ENCODE peak calls at places on chromosomes 3 and 15, in five cellular contexts. Z is WTC11, Q is A549, G is HepG2, H is K562. U is an unnamed sample.

GRCh38 chr3:197366301-197367044 is 68.1 kb upstream of the DLG1 start:
- DNase-seq in Z (no peak), Q (no peak), G (no peak), H (no peak), U (no peak)

GRCh38 chr3:50242778-50243551 is 7.0 kb downstream of the GNAI2 start:
- DNase-seq in Z (no peak), Q (no peak), G (no peak), H (no peak), U (no peak)

GRCh38 chr15:83694030-83694429 is 40.1 kb downstream of the ADAMTSL3 start:
- DNase-seq in Z (no peak), Q (peak; percentile 15), G (no peak), H (no peak), U (no peak)

GRCh38 chr15:59741274-59741906 is 52.3 kb upstream of the BNIP2 start:
- DNase-seq in Z (peak; percentile 33), Q (peak; percentile 40), G (peak; percentile 18), H (no peak), U (no peak)

GRCh38 chr3:32438596-32439344 is 47.1 kb downstream of the CMTM7 start:
- DNase-seq in Z (no peak), Q (no peak), G (no peak), H (no peak), U (peak; percentile 92)

GRCh38 chr3:71057526-71057894 is 526.0 kb downstream of the FOXP1 start:
- DNase-seq in Z (no peak), Q (no peak), G (no peak), H (no peak), U (no peak)

GRCh38 chr15:99177679-99178078 is 71.7 kb downstream of the TTC23 start:
- DNase-seq in Z (no peak), Q (no peak), G (no peak), H (no peak), U (no peak)

GRCh38 chr3:5226783-5227182 is 39.3 kb downstream of the EDEM1 start:
- DNase-seq in Z (no peak), Q (peak; percentile 29), G (peak; percentile 5), H (no peak), U (no peak)

GRCh38 chr3:48952510-48953118 is 34.0 kb downstream of the ARIH2 start:
- DNase-seq in Z (peak; percentile 78), Q (peak; percentile 19), G (peak; percentile 45), H (peak; percentile 31), U (no peak)

GRCh38 chr15:31964586-31965307 is 65.6 kb upstream of the CHRNA7 start:
- DNase-seq in Z (no peak), Q (no peak), G (no peak), H (no peak), U (no peak)

GRCh38 chr3:115663414-115663813 is 40.1 kb downstream of the GAP43 start:
- DNase-seq in Z (no peak), Q (no peak), G (no peak), H (no peak), U (no peak)

GRCh38 chr3:58575986-58576652 is 1.1 kb downstream of the FAM107A start:
- DNase-seq in Z (no peak), Q (no peak), G (no peak), H (no peak), U (no peak)

GRCh38 chr15:40511472-40512133 is 40.8 kb downstream of the CHST14 start:
- DNase-seq in Z (peak; percentile 84), Q (peak; percentile 18), G (peak; percentile 62), H (peak; percentile 93), U (no peak)

GRCh38 chr15:35067501-35068347 is 17.4 kb downstream of the NANOGP8 start:
- DNase-seq in Z (no peak), Q (no peak), G (no peak), H (no peak), U (no peak)

GRCh38 chr15:41891946-41892345 is 1.9 kb downstream of the SPTBN5 start:
- DNase-seq in Z (no peak), Q (no peak), G (no peak), H (no peak), U (no peak)

GRCh38 chr3:165491487-165491886 is 295.3 kb upstream of the SLITRK3 start:
- DNase-seq in Z (no peak), Q (no peak), G (no peak), H (no peak), U (no peak)

GRCh38 chr3:63934484-63934883 is 22.3 kb upstream of the SCAANT1 start:
- DNase-seq in Z (no peak), Q (no peak), G (no peak), H (no peak), U (no peak)

GRCh38 chr15:91807122-91807521 is 46.4 kb upstream of the SLCO3A1 start:
- DNase-seq in Z (no peak), Q (no peak), G (no peak), H (no peak), U (no peak)

DNA sequence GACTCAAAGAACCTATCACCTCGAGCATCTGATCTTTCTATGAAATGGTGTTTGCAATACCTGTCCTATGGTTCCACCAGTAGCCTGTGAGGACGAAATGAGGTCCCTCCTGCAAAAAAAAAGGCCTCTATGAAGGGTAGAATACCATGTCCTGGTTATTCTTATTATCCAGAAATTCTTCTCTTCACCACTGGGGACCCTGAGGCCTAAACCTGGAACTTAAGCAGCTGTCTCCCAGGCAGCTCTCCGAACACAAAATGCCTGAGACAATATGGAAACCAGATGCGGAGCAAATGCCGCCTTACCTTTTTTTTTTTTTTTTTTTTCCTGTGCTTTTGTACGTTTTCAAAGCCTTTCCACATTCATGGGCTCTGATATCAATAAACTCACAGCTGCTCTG is 62.1 kb upstream of the WNT5A start:
- DNase-seq in Z (no peak), Q (no peak), G (no peak), H (peak; percentile 6), U (no peak)
- TF ChIP-seq ESRRA in Z (no peak), Q (no peak), G (no peak), H (no peak), U (no peak)

GRCh38 chr3:15649831-15650230 is 48.3 kb downstream of the BTD start:
- DNase-seq in Z (no peak), Q (no peak), G (no peak), H (no peak), U (no peak)

GRCh38 chr3:15646924-15647511 is 45.5 kb downstream of the BTD start:
- DNase-seq in Z (no peak), Q (peak; percentile 94), G (no peak), H (no peak), U (no peak)

GRCh38 chr3:15645740-15646490 is 44.4 kb downstream of the BTD start:
- DNase-seq in Z (no peak), Q (peak; percentile 91), G (no peak), H (no peak), U (no peak)

GRCh38 chr3:15649341-15649740 is 47.8 kb downstream of the BTD start:
- DNase-seq in Z (no peak), Q (no peak), G (no peak), H (no peak), U (no peak)

GRCh38 chr3:15647629-15648167 is 46.2 kb downstream of the BTD start:
- DNase-seq in Z (no peak), Q (no peak), G (no peak), H (no peak), U (peak; percentile 94)
- TF ChIP-seq ESRRA in Z (no peak), Q (no peak), G (no peak), H (no peak), U (no peak)

DNA sequence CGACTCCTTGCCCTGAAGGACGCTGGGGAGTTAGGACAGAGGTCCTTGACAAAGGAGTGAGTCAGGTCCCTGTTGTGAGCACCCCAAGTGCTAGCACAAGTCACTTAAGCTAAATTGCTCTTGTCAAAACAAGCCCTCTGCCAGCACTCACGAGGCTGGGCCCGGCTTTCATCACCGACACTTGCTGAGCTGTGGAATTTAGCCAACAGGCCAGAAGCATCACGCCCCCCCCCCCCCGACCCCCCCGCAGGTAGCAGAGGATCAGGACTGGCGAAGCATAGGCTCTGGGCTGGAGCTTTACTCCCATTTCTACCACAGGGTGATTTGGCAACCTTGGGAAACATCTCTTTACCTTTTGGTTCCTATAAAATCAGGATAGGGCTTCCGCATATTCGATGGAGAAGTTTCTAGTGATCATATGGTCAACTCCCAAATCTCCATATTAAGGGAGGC is 75.3 kb downstream of the ADCY5 start:
- DNase-seq in Z (no peak), Q (no peak), G (no peak), H (peak; percentile 13), U (no peak)
- TF ChIP-seq ESRRA in Z (no peak), Q (no peak), G (no peak), H (no peak), U (no peak)

GRCh38 chr3:55486101-55486856 is 827 bp downstream of the WNT5A start:
- DNase-seq in Z (peak; percentile 63), Q (no peak), G (no peak), H (no peak), U (no peak)

GRCh38 chr3:55488398-55489055 is 1.4 kb upstream of the WNT5A start:
- DNase-seq in Z (peak; percentile 75), Q (peak; percentile 37), G (no peak), H (peak; percentile 27), U (peak; percentile 26)

GRCh38 chr3:55489804-55490132 is 2.7 kb upstream of the WNT5A start:
- DNase-seq in Z (peak; percentile 72), Q (no peak), G (no peak), H (no peak), U (no peak)

GRCh38 chr3:55486857-55487375 is at the start of gene WNT5A:
- DNase-seq in Z (peak; percentile 78), Q (peak; percentile 41), G (no peak), H (no peak), U (no peak)

DNA sequence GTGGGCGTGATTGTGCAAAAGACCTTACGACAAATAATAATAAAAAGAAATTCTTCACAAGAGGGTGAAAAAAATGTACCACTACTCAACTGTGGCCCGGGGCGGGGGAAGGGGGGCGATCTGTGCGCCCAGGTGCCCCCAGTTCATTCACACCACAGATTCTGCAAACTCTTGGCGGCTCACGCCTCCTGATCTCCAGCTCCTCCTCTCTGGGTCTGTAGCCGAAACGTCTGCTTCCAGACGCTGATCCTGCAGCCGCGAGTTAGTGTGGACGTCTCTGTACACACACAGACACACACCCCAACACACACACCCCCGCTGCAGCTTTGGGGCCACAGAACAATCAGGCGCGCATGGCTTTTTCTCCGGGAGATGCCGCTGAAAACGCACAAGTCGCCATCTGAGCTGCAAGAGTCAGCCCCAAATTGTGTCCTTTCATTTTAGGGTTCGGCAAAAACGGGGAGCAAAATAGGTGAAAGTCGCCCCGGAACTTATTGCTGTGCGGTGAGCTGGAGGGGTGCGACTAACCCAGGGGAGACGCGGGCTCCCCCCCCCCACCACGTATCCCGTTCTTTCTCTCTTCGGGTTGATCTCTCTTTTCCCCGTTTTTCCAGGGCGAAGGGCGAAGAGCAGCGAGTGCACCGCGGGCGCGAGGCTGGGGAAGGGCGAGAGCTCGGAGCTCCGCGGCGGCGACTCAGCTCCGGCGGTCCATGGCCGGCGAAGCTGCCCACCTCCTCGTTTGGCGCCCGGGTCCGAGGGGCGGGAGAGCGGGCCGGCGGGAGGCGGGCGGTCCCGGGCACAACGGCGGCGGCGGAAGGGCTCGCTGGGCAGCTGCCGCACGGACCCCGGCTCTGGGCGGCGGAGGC is 503 bp upstream of the WNT5A start:
- DNase-seq in Z (peak; percentile 40), Q (peak; percentile 52), G (no peak), H (no peak), U (no peak)
- TF ChIP-seq ESRRA in Z (no peak), Q (no peak), G (no peak), H (no peak), U (no peak)

U was measured in GM12878.